ENCODE peak calls at places on chromosomes 5 and 9, in eight cellular contexts. F is AG08396, H is mammary epithelial cell, J is GM23248, T is GM12891, W is left lung, Z is substantia nigra, M is GDM1. S is an unnamed sample.
A peak's percentile ranks its signal among the peaks of the same experiment; 100 is the strongest.

GRCh38 chr5:83551826-83552225 is 80.3 kb downstream of the VCAN start:
- DNase-seq in F (no peak), H (peak; percentile 42), J (peak; percentile 72), T (no peak), W (no peak), Z (no peak), M (no peak), S (no peak)

GRCh38 chr5:29079771-29080170 is 2041.4 kb upstream of the CDH9 start:
- DNase-seq in F (no peak), H (no peak), J (no peak), T (no peak), W (no peak), Z (no peak), M (no peak), S (no peak)

GRCh38 chr9:125904155-125904841 is 157.1 kb downstream of the PBX3 start:
- DNase-seq in F (no peak), H (no peak), J (no peak), T (no peak), W (no peak), Z (no peak), M (peak; percentile 49), S (no peak)

GRCh38 chr5:132998553-132998952 is 27.8 kb downstream of the ZCCHC10 start:
- DNase-seq in F (no peak), H (no peak), J (no peak), T (no peak), W (no peak), Z (no peak), M (no peak), S (no peak)

GRCh38 chr5:84058561-84058960 is 326.1 kb downstream of the EDIL3 start:
- DNase-seq in F (no peak), H (no peak), J (no peak), T (no peak), W (no peak), Z (no peak), M (no peak), S (no peak)

GRCh38 chr5:101942321-101942882 is 353.7 kb downstream of the SLCO4C1 start:
- DNase-seq in F (no peak), H (peak; percentile 16), J (peak; percentile 29), T (peak; percentile 1), W (peak; percentile 21), Z (no peak), M (peak; percentile 32), S (no peak)

GRCh38 chr5:81768960-81769452 is 18.1 kb upstream of the SSBP2 start:
- DNase-seq in F (peak; percentile 72), H (peak; percentile 90), J (peak; percentile 94), T (no peak), W (no peak), Z (no peak), M (no peak), S (no peak)

GRCh38 chr5:123283031-123283430 is 140.2 kb downstream of the CEP120 start:
- DNase-seq in F (no peak), H (no peak), J (peak; percentile 49), T (no peak), W (no peak), Z (no peak), M (no peak), S (no peak)

GRCh38 chr5:135095052-135095715 is 61.2 kb upstream of the PITX1 start:
- DNase-seq in F (no peak), H (no peak), J (no peak), T (no peak), W (no peak), Z (no peak), M (no peak), S (peak; percentile 13)

GRCh38 chr5:150428106-150428876 is 15.6 kb upstream of the CD74 start:
- DNase-seq in F (no peak), H (no peak), J (no peak), T (no peak), W (peak; percentile 77), Z (peak; percentile 75), M (no peak), S (no peak)

GRCh38 chr9:38026021-38026809 is 42.8 kb downstream of the SHB start:
- DNase-seq in F (peak; percentile 80), H (peak; percentile 90), J (peak; percentile 95), T (no peak), W (no peak), Z (no peak), M (no peak), S (no peak)

GRCh38 chr9:81476808-81477207 is 212.5 kb downstream of the TLE1 start:
- DNase-seq in F (no peak), H (no peak), J (no peak), T (no peak), W (no peak), Z (no peak), M (no peak), S (no peak)

S was measured in CD14-positive monocyte.